ENCODE peak calls at places on chromosome 16, in nine cellular contexts. F is stimulated activated CD8-positive, alpha-beta memory T cell treated with anti-CD3 and anti-CD28 coated beads, Interleukin-4, amount 100 ng/mL, for 1 hour; C is substantia nigra; Y is stimulated activated naive B cell treated with anti-CD40 and anti-IgM and Interleukin-4, amounts not matched to agents 10 μg/mL and 1 μg/mL and 100 μg/mL, for 72 hours; V is activated CD4-positive, alpha-beta T cell treated with anti-CD3 and anti-CD28 coated beads, Interleukin-2, amount 50 U/mL, for 4 hours; A is NCI-H146; H is cardiac muscle cell; X is GF-D8; G is stimulated activated CD4-positive, alpha-beta T cell treated with anti-CD3 and anti-CD28 coated beads, TNF-alpha, amount 100 ng/mL, for 1 hour. O is an unnamed sample.

GRCh38 chr16:53142823-53143568 is 88.2 kb downstream of the CHD9 start:
- DNase-seq in F (no peak), C (no peak), Y (no peak), V (no peak), A (no peak), H (no peak), X (no peak), G (no peak), O (no peak)

GRCh38 chr16:23924138-23924537 is 88.4 kb downstream of the PRKCB start:
- DNase-seq in F (no peak), C (no peak), Y (peak), V (no peak), A (no peak), H (no peak), X (no peak), G (no peak), O (no peak)

GRCh38 chr16:55370762-55371482 is 46.9 kb downstream of the IRX6 start:
- DNase-seq in F (no peak), C (peak), Y (peak), V (no peak), A (peak), H (peak), X (no peak), G (no peak), O (no peak)

GRCh38 chr16:24729967-24730815 is 740 bp downstream of the TNRC6A start:
- DNase-seq in F (no peak), C (peak), Y (no peak), V (peak), A (peak), H (peak), X (no peak), G (no peak), O (peak)

GRCh38 chr16:23557779-23558330 is 328 bp downstream of the UBFD1 start:
- DNase-seq in F (peak), C (no peak), Y (no peak), V (no peak), A (peak), H (peak), X (no peak), G (no peak), O (no peak)

GRCh38 chr16:52446076-52446475 is 100.9 kb downstream of the TOX3 start:
- DNase-seq in F (no peak), C (no peak), Y (no peak), V (no peak), A (no peak), H (peak), X (no peak), G (no peak), O (no peak)

GRCh38 chr16:85888405-85889331 is 10.3 kb upstream of the IRF8 start:
- DNase-seq in F (no peak), C (no peak), Y (peak), V (no peak), A (no peak), H (peak), X (no peak), G (no peak), O (peak)

GRCh38 chr16:31351937-31352315 is 3.0 kb upstream of the ITGAX start:
- DNase-seq in F (no peak), C (no peak), Y (peak), V (no peak), A (no peak), H (no peak), X (no peak), G (no peak), O (no peak)

GRCh38 chr16:75433732-75434413 is 570 bp upstream of the CFDP1 start:
- DNase-seq in F (peak), C (peak), Y (peak), V (no peak), A (peak), H (peak), X (peak), G (no peak), O (no peak)

GRCh38 chr16:79286646-79287423 is 313.7 kb downstream of the MAF start:
- DNase-seq in F (no peak), C (peak), Y (peak), V (no peak), A (peak), H (no peak), X (no peak), G (no peak), O (peak)

GRCh38 chr16:56658476-56658875 is 717 bp downstream of the MT1F start:
- DNase-seq in F (no peak), C (no peak), Y (no peak), V (no peak), A (peak), H (no peak), X (no peak), G (no peak), O (no peak)

GRCh38 chr16:29862383-29862883 is 593 bp downstream of the CDIPT start:
- DNase-seq in F (no peak), C (no peak), Y (no peak), V (no peak), A (peak), H (peak), X (no peak), G (no peak), O (no peak)

GRCh38 chr16:20910781-20911321 is 10.3 kb downstream of the LYRM1 start:
- DNase-seq in F (no peak), C (no peak), Y (no peak), V (no peak), A (no peak), H (peak), X (peak), G (no peak), O (no peak)

GRCh38 chr16:87688876-87689815 is 76.6 kb downstream of the KLHDC4 start:
- DNase-seq in F (no peak), C (no peak), Y (no peak), V (no peak), A (no peak), H (no peak), X (no peak), G (no peak), O (no peak)

GRCh38 chr16:77171750-77172635 is 19.0 kb upstream of the MON1B start:
- DNase-seq in F (no peak), C (no peak), Y (peak), V (no peak), A (peak), H (peak), X (no peak), G (no peak), O (peak)

GRCh38 chr16:9360075-9360474 is 268.6 kb downstream of the HAPSTR1 start:
- DNase-seq in F (no peak), C (no peak), Y (no peak), V (no peak), A (no peak), H (no peak), X (no peak), G (no peak), O (no peak)

GRCh38 chr16:85704011-85704410 is 15.3 kb upstream of the GINS2 start:
- DNase-seq in F (no peak), C (no peak), Y (no peak), V (no peak), A (no peak), H (no peak), X (no peak), G (no peak), O (no peak)

GRCh38 chr16:83143788-83144187 is 517.0 kb downstream of the CDH13 start:
- DNase-seq in F (no peak), C (no peak), Y (no peak), V (no peak), A (no peak), H (peak), X (no peak), G (no peak), O (no peak)

GRCh38 chr16:3099395-3099731 is 269 bp upstream of the ZSCAN10 start:
- DNase-seq in F (no peak), C (no peak), Y (no peak), V (no peak), A (no peak), H (no peak), X (no peak), G (no peak), O (no peak)

GRCh38 chr16:84813141-84813933 is 6.4 kb upstream of the CRISPLD2 start:
- DNase-seq in F (no peak), C (no peak), Y (no peak), V (no peak), A (no peak), H (no peak), X (no peak), G (no peak), O (no peak)

GRCh38 chr16:15521390-15521757 is 87.0 kb downstream of the BMERB1 start:
- DNase-seq in F (no peak), C (no peak), Y (no peak), V (no peak), A (no peak), H (no peak), X (no peak), G (no peak), O (no peak)

GRCh38 chr16:88387177-88387576 is 4.4 kb downstream of the ZNF469 start:
- DNase-seq in F (no peak), C (no peak), Y (no peak), V (no peak), A (no peak), H (no peak), X (no peak), G (no peak), O (no peak)

GRCh38 chr16:2022723-2023097 is 3.1 kb downstream of the NPW start:
- DNase-seq in F (no peak), C (no peak), Y (no peak), V (no peak), A (peak), H (peak), X (no peak), G (no peak), O (peak)

GRCh38 chr16:58481931-58482330 is 18.0 kb upstream of the NDRG4 start:
- DNase-seq in F (no peak), C (no peak), Y (no peak), V (no peak), A (no peak), H (no peak), X (no peak), G (no peak), O (no peak)

GRCh38 chr16:53809088-53809951 is 105.4 kb downstream of the FTO start:
- DNase-seq in F (no peak), C (no peak), Y (no peak), V (no peak), A (no peak), H (peak), X (no peak), G (no peak), O (no peak)

GRCh38 chr16:85878875-85879274 is 20.1 kb upstream of the IRF8 start:
- DNase-seq in F (no peak), C (no peak), Y (no peak), V (no peak), A (no peak), H (peak), X (no peak), G (no peak), O (no peak)

GRCh38 chr16:47059991-47060390 is 83.8 kb downstream of the NETO2 start:
- DNase-seq in F (no peak), C (no peak), Y (no peak), V (no peak), A (no peak), H (no peak), X (no peak), G (no peak), O (no peak)

GRCh38 chr16:84884311-84885023 is 64.7 kb downstream of the CRISPLD2 start:
- DNase-seq in F (no peak), C (peak), Y (no peak), V (no peak), A (no peak), H (no peak), X (no peak), G (no peak), O (no peak)

GRCh38 chr16:87169509-87169985 is 147.6 kb downstream of the C16orf95 start:
- DNase-seq in F (no peak), C (no peak), Y (no peak), V (no peak), A (no peak), H (no peak), X (no peak), G (no peak), O (no peak)

GRCh38 chr16:75323928-75324327 is 72.5 kb upstream of the BCAR1 start:
- DNase-seq in F (no peak), C (no peak), Y (no peak), V (no peak), A (no peak), H (no peak), X (no peak), G (no peak), O (no peak)

GRCh38 chr16:55146939-55147338 is 177.1 kb upstream of the IRX6 start:
- DNase-seq in F (no peak), C (no peak), Y (no peak), V (no peak), A (no peak), H (no peak), X (no peak), G (no peak), O (no peak)

GRCh38 chr16:23141500-23141899 is 7.8 kb downstream of the USP31 start:
- DNase-seq in F (no peak), C (no peak), Y (no peak), V (no peak), A (no peak), H (no peak), X (no peak), G (no peak), O (no peak)

GRCh38 chr16:66457888-66458287 is 30.8 kb downstream of the BEAN1 start:
- DNase-seq in F (no peak), C (no peak), Y (no peak), V (no peak), A (no peak), H (no peak), X (no peak), G (no peak), O (no peak)